ENCODE peak calls at places on chromosome 20, in nine cellular contexts. J, C, Y, I, F, M, A, O and X are unnamed samples.

GRCh38 chr20:50931048-50931305 is 260 bp downstream of the ADNP start:
- DNase-seq in F (no peak), J (no peak), C (no peak), M (no peak), O (no peak), I (no peak), A (peak), Y (no peak), X (no peak)

GRCh38 chr20:53044296-53044695 is 72.1 kb downstream of the TSHZ2 start:
- DNase-seq in C (no peak), Y (no peak), A (no peak), M (no peak), I (no peak), F (no peak), J (no peak), O (no peak), X (no peak)

GRCh38 chr20:24994186-24994465 is 1.6 kb upstream of the APMAP start:
- DNase-seq in M (no peak), F (no peak), J (no peak), O (no peak), I (no peak), Y (no peak), C (no peak), A (no peak), X (no peak)

GRCh38 chr20:23257848-23258746 is 92.5 kb upstream of the NXT1 start:
- DNase-seq in Y (peak), J (no peak), O (peak), F (no peak), A (no peak), M (no peak), I (no peak), C (peak), X (peak)

GRCh38 chr20:3158968-3159431 is 665 bp downstream of the FASTKD5 start:
- DNase-seq in J (no peak), I (no peak), Y (no peak), F (peak), O (peak), A (peak), M (no peak), C (no peak), X (no peak)

GRCh38 chr20:58718729-58719128 is 26.1 kb downstream of the NPEPL1 start:
- DNase-seq in M (peak), C (no peak), O (no peak), F (no peak), Y (no peak), J (no peak), I (no peak), A (peak), X (no peak)

GRCh38 chr20:17659801-17660200 is 22.2 kb downstream of the RRBP1 start:
- DNase-seq in I (no peak), F (no peak), M (no peak), O (no peak), J (no peak), C (no peak), Y (no peak), A (no peak), X (no peak)

GRCh38 chr20:63454729-63455567 is 17.5 kb downstream of the KCNQ2 start:
- DNase-seq in J (no peak), A (peak), F (no peak), Y (no peak), C (no peak), O (peak), I (no peak), M (no peak), X (no peak)

DNA sequence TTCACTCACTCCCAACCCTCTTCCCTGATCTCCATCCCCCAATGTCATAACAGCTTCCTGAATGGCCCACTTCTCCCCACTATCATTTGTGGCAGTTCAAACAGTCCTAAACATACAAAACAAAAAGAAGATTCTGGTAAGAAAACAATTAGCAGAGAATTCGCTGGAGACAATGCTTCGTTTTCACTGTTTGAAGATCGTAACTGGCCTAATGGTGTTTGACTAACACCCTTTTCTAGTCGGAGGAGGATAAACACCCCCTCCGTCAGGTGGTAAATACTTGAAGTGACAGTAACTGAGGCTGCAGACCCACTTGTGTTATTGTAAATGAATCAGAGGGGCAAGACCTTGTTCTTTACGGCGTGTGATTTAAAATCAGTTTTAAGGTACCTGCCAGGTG is 3.8 kb downstream of the EYA2 start:
- DNase-seq in C (no peak), F (peak), M (no peak), O (no peak), I (no peak), Y (no peak), J (no peak), A (no peak), X (no peak)
- H3K4me3 ChIP-seq in C (no peak), F (peak), M (no peak), O (no peak), I (no peak), Y (no peak), J (no peak), A (no peak), X (no peak)

DNA sequence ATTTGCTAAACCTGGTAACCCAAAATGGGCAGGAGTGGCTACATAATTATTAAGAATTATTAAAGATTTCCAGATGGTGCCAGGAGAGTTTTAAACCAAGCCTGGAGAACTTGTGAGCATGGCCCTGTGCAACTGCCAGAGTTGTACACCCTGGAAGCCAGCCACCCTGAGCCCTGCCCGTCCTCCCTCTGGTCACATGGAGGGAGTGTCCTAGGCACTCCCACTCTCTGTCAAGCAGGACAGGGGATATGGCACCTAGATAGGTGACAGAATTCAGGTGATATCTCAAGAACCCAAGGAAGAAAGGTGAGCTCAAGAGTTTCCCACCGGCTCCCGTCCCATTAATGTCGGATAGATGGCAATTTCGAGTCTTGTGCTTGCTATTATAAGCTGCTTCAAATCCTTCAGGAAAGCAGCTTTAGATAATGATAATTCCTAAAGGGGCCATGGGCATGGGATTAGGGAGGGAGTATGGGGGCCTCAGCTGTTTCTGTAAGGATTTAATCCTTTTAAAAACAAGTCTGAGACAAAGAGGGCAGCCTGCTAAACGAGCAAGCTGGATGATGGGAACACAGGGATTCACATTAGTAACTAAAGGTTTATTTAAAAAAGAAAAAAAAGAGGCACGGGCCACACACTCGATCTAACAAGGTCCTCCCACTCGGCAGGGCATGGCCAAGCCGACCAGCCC is 169.1 kb downstream of the BMP7 start:
- DNase-seq in A (no peak), C (no peak), Y (no peak), F (no peak), M (no peak), O (no peak), J (no peak), I (no peak), X (no peak)
- H3K4me3 ChIP-seq in A (no peak), C (no peak), Y (no peak), F (no peak), M (no peak), O (no peak), J (no peak), I (no peak), X (no peak)

GRCh38 chr20:49345538-49345937 is 67.7 kb upstream of the ZNFX1 start:
- DNase-seq in M (no peak), Y (no peak), A (no peak), F (no peak), I (no peak), J (no peak), C (peak), O (peak), X (no peak)
- H3K4me3 ChIP-seq in M (no peak), Y (no peak), A (no peak), F (no peak), I (no peak), J (no peak), C (peak), O (no peak), X (no peak)

GRCh38 chr20:1924910-1925861 is 30.0 kb downstream of the SIRPA start:
- DNase-seq in I (no peak), C (no peak), F (no peak), M (no peak), J (no peak), A (peak), Y (no peak), O (no peak), X (no peak)

GRCh38 chr20:1920252-1920651 is 25.0 kb downstream of the SIRPA start:
- DNase-seq in M (peak), Y (no peak), J (no peak), C (no peak), O (no peak), F (no peak), A (no peak), I (no peak), X (no peak)

GRCh38 chr20:1922786-1923185 is 27.6 kb downstream of the SIRPA start:
- DNase-seq in M (no peak), I (no peak), Y (no peak), J (no peak), C (no peak), A (no peak), F (no peak), O (no peak), X (no peak)

GRCh38 chr20:1918766-1919165 is 23.6 kb downstream of the SIRPA start:
- DNase-seq in A (no peak), J (no peak), Y (no peak), O (no peak), I (peak), M (no peak), F (no peak), C (no peak), X (no peak)

DNA sequence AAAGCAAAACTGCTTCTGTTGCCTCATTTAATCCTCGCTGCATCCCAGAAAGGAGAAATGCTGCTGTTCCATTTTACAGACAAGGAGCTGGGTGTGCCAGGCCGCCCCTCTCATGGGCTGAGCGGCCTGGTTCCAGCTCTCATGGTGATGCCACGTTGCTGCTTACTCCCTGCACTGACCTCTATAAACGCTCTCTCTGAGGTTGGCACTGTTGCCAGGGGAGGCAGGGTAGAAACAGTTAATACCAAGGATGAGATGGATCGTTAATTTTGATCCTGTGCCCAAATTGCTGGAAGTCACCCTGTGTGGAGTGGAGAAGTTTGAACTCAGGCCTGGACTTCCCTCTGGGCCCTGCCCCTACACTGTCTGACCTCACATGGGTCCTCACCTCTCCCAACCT is 25.6 kb downstream of the SIRPA start:
- DNase-seq in J (no peak), F (no peak), O (no peak), C (no peak), M (no peak), Y (no peak), I (no peak), A (no peak), X (no peak)
- H3K4me3 ChIP-seq in J (no peak), F (no peak), O (no peak), C (no peak), M (no peak), Y (no peak), I (no peak), A (no peak), X (no peak)

GRCh38 chr20:56845546-56846081 is 216.5 kb downstream of the TFAP2C start:
- DNase-seq in C (no peak), A (no peak), Y (no peak), J (no peak), O (no peak), F (no peak), I (no peak), M (no peak), X (no peak)
- H3K4me3 ChIP-seq in C (no peak), A (no peak), Y (no peak), J (no peak), O (no peak), F (no peak), I (no peak), M (no peak), X (no peak)

GRCh38 chr20:41664584-41664983 is 46.4 kb upstream of the CHD6 start:
- DNase-seq in M (no peak), J (no peak), I (no peak), C (no peak), Y (no peak), A (peak), O (no peak), F (peak), X (no peak)
- H3K4me3 ChIP-seq in M (no peak), J (no peak), I (no peak), C (no peak), Y (no peak), A (no peak), O (no peak), F (peak), X (no peak)

DNA sequence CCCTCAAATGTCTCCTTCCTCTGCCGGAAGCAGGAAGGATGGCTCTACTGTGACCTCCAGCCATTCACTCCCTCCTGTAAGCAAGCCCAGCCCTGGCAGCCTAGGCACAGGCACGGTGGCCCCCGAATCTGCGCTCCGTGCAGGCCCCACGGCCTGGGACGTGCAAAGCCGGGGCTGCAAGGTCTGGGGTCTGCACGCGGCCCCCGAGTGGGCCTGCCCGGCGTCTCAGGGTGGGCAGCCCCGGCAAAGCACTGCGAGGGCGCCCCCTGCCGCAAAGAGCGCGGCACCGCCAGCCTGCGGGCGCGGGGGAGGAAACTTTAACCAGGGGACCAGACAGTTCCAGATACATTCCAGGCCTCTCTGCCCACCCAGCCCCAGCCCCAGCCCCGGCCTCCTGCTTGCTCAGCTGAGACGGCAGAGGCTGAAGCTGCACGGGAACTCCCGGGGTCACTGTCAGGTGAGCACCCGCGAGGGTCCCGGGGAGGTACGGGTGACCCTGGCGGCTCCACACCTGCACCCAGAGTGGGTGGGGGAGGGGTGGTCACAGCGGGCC is 98.8 kb downstream of the ASXL1 start:
- DNase-seq in O (peak), M (peak), F (peak), A (peak), I (peak), Y (no peak), J (no peak), C (no peak), X (no peak)
- H3K4me3 ChIP-seq in O (peak), M (peak), F (peak), A (peak), I (peak), Y (peak), J (peak), C (peak), X (peak)

DNA sequence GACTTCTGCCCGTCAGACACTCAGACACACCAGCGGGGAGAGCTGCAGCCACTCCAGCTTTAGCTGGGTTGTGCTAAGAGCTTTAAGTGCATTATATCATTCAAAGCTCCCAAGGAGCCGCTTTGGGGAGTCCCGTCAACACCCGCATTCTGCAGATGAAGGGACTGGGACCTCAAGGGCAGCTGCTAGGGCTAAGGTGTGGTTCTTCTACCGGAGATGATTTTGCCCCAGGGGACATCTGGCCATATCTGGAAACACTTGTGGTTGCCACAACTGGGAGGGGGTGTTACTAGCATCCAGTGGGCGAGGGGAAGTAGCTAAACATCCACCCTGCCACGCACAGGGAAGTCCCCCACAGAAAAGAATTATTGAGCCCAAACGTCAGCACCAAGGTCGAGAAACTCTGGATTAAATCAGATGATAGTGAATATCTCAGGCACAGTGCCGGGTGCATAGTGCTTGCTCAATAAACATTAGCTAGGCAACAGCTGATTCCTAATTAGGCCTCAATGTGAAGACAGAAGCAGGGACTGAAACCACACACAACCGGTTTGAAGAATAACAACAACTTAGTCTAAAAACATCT is 29.6 kb downstream of the PMEPA1 start:
- DNase-seq in J (no peak), I (no peak), M (no peak), C (no peak), Y (no peak), A (no peak), O (no peak), F (peak), X (no peak)
- H3K4me3 ChIP-seq in J (no peak), I (no peak), M (no peak), C (no peak), Y (no peak), A (no peak), O (no peak), F (no peak), X (no peak)

GRCh38 chr20:36549628-36549941 is 8.3 kb downstream of the MYL9 start:
- DNase-seq in A (no peak), F (no peak), M (no peak), I (no peak), C (no peak), J (no peak), O (no peak), Y (no peak), X (no peak)

GRCh38 chr20:36546111-36546736 is 4.9 kb downstream of the MYL9 start:
- DNase-seq in I (no peak), F (no peak), M (no peak), O (no peak), J (no peak), Y (no peak), C (no peak), A (no peak), X (no peak)

GRCh38 chr20:36548006-36548315 is 6.6 kb downstream of the MYL9 start:
- DNase-seq in Y (no peak), J (no peak), F (no peak), A (peak), I (no peak), M (no peak), O (no peak), C (no peak), X (no peak)

GRCh38 chr20:36548704-36549627 is 7.6 kb downstream of the MYL9 start:
- DNase-seq in F (no peak), I (no peak), J (no peak), M (no peak), Y (no peak), O (no peak), A (peak), C (no peak), X (no peak)

DNA sequence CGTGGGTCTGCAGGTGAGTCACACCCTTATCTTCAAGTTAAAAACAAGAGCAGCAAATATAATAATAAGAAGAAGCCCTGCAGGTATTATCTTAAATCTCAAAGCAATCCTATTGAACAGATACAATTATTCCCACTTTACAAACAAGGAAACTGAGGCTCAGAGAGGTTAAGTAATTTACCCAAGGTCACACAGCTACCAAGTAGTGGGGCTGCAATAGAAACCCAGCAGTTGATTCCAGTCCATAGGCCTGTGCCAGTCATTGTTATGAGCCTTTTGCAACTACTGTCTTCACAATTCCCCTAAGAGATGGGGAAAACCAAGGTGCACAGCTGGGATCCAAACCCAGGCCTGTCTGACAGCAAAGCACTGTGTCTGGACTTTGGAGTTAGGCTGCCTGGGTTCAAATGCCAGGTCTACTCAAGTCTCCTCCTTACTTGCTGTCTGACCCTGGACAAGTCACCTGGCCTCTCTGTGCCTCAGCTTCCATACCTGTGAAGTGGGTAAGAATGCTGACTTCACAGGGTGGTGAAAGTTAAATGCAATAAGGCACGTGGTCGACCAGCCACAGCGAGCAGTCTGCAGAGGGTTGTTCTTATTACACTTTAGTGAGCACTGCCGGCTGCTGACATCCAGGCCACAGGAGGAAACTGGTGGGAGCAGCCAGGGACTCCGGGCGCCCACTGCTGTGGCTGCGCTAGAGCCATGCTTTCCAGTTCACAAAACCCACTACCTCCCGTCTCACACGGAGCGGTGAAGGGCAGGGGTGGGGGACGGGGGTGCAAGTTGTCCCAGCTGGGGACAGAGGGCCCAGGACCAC is 6.1 kb downstream of the MYL9 start:
- DNase-seq in O (no peak), I (no peak), M (no peak), J (no peak), A (no peak), C (no peak), F (no peak), Y (no peak), X (no peak)
- H3K4me3 ChIP-seq in O (no peak), I (no peak), M (no peak), J (peak), A (no peak), C (no peak), F (no peak), Y (no peak), X (no peak)

DNA sequence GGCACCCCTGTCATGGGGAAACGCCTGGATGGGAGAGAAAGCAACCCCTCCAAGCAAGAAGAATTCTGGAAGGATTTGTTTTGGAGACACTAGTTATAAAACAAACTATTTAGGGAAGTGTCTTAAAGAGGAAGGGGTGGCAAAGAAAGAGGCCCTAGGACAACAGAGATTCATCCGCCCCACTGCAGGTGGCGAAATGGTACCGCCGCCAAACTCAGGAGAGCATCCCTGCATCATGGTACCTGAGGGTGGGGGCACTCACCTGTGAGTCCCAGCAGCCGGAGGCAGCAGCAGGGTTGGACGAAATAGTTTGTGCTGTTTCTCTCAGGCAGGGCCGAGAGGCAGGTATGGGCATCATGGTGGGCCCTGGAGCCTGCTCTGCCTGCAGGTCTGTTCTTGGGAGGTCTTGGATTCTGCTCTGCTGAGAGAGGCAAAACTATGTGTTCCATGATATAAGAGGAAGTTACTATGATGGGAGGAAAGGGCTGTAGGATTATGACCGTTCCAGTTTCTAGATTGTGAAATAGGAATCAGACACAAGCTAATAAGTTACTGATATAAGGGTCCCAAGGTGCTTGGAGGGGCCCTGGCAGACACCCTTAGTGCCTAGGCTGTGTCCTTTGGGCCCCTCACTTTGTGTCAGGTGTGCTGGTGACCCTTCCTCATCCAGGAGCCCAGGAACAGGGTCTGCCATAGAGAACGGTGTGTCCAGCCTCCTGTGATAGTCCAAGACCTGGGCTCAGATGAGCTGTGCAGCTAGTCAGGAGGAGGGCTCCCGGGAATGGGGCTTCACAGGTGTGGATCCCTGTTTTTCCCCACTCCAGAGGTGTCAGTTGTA is 20.4 kb downstream of the SIRPD start:
- DNase-seq in M (no peak), F (no peak), Y (no peak), C (no peak), I (no peak), O (no peak), J (no peak), A (no peak), X (no peak)
- H3K4me3 ChIP-seq in M (no peak), F (no peak), Y (no peak), C (no peak), I (no peak), O (no peak), J (no peak), A (no peak), X (no peak)